ENCODE peak calls at places on chromosomes 2 and 18, in six cellular contexts. C is HFFc6; A is psoas muscle; G is activated CD8-positive, alpha-beta T cell treated with anti-CD3 and anti-CD28 coated beads for 36 hours; F is GM12864; I is neural crest cell. N is an unnamed sample.

GRCh38 chr2:241762933-241763369 is 13.7 kb upstream of the GAL3ST2 start:
- DNase-seq in C (no peak), A (peak; percentile 19), G (peak; percentile 77), F (no peak), I (no peak), N (no peak)

GRCh38 chr18:2199060-2199459 is 372.2 kb downstream of the METTL4 start:
- DNase-seq in C (no peak), A (no peak), G (no peak), F (no peak), I (no peak), N (no peak)

GRCh38 chr2:99066075-99066557 is 75.4 kb upstream of the C2orf15 start:
- DNase-seq in C (peak; percentile 57), A (no peak), G (no peak), F (peak; percentile 49), I (no peak), N (peak; percentile 38)

GRCh38 chr2:175030380-175031271 is 25.4 kb upstream of the CHN1 start:
- DNase-seq in C (peak; percentile 45), A (peak; percentile 53), G (peak; percentile 56), F (no peak), I (peak; percentile 38), N (no peak)

GRCh38 chr2:235142588-235142987 is 190.8 kb downstream of the SH3BP4 start:
- DNase-seq in C (no peak), A (no peak), G (no peak), F (no peak), I (no peak), N (no peak)

GRCh38 chr2:23653326-23653725 is 268.3 kb downstream of the KLHL29 start:
- DNase-seq in C (peak; percentile 50), A (no peak), G (no peak), F (no peak), I (no peak), N (no peak)

GRCh38 chr2:45905643-45905969 is 254.1 kb downstream of the PRKCE start:
- DNase-seq in C (no peak), A (no peak), G (no peak), F (no peak), I (no peak), N (no peak)

GRCh38 chr18:32429427-32429826 is 41.3 kb downstream of the GAREM1 start:
- DNase-seq in C (no peak), A (no peak), G (no peak), F (no peak), I (no peak), N (no peak)

GRCh38 chr18:68056936-68057335 is 540.4 kb upstream of the DSEL start:
- DNase-seq in C (no peak), A (no peak), G (no peak), F (no peak), I (no peak), N (no peak)

GRCh38 chr2:58971511-58971910 is 730.4 kb upstream of the FANCL start:
- DNase-seq in C (no peak), A (no peak), G (no peak), F (no peak), I (no peak), N (no peak)

GRCh38 chr2:235844561-235844960 is 323.6 kb downstream of the GBX2 start:
- DNase-seq in C (no peak), A (no peak), G (no peak), F (no peak), I (no peak), N (no peak)

GRCh38 chr18:22623513-22623912 is 205.8 kb upstream of the CTAGE1 start:
- DNase-seq in C (no peak), A (no peak), G (no peak), F (no peak), I (no peak), N (no peak)

GRCh38 chr2:174949988-174950687 is 55.0 kb downstream of the CHN1 start:
- DNase-seq in C (no peak), A (no peak), G (no peak), F (no peak), I (no peak), N (no peak)

GRCh38 chr2:36663851-36664715 is 32.4 kb upstream of the VIT start:
- DNase-seq in C (peak; percentile 81), A (no peak), G (peak; percentile 19), F (peak; percentile 16), I (no peak), N (peak; percentile 49)

GRCh38 chr2:67570626-67571025 is 173.5 kb downstream of the ETAA1 start:
- DNase-seq in C (no peak), A (no peak), G (no peak), F (no peak), I (no peak), N (no peak)

GRCh38 chr2:49332415-49332814 is 178.1 kb upstream of the FSHR start:
- DNase-seq in C (no peak), A (no peak), G (no peak), F (no peak), I (no peak), N (no peak)
- TF ChIP-seq CTCF in C (no peak), A (no peak), G (no peak), F (no peak), I (no peak), N (no peak)

GRCh38 chr2:116510117-116510671 is 1304.3 kb upstream of the DDX18 start:
- DNase-seq in C (no peak), A (no peak), G (no peak), F (no peak), I (peak; percentile 8), N (no peak)
- TF ChIP-seq CTCF in C (peak; percentile 34), A (no peak), G (no peak), F (peak; percentile 21), I (peak; percentile 73), N (peak; percentile 44)

DNA sequence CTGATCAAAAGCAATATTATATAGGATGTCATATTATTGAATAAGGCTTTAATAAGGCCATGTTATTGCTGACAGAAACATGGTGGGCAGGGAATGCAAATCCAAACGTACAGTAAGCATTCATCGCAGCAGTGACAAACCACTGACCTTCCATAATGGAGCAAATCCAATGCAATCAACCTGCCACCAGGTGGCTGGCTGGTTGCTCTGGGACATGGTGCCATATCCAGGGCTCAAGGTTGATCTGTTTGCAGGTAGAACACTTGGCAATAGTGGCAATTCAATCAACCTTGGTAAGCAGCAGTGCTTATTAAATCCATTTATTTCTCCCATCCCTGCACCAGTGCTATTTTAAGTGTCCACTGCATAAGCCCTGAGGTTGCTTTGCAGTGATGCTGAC is 75.4 kb downstream of the CERKL start:
- DNase-seq in C (no peak), A (no peak), G (peak; percentile 3), F (no peak), I (no peak), N (no peak)
- TF ChIP-seq CTCF in C (peak; percentile 47), A (no peak), G (no peak), F (peak; percentile 45), I (peak; percentile 37), N (no peak)

DNA sequence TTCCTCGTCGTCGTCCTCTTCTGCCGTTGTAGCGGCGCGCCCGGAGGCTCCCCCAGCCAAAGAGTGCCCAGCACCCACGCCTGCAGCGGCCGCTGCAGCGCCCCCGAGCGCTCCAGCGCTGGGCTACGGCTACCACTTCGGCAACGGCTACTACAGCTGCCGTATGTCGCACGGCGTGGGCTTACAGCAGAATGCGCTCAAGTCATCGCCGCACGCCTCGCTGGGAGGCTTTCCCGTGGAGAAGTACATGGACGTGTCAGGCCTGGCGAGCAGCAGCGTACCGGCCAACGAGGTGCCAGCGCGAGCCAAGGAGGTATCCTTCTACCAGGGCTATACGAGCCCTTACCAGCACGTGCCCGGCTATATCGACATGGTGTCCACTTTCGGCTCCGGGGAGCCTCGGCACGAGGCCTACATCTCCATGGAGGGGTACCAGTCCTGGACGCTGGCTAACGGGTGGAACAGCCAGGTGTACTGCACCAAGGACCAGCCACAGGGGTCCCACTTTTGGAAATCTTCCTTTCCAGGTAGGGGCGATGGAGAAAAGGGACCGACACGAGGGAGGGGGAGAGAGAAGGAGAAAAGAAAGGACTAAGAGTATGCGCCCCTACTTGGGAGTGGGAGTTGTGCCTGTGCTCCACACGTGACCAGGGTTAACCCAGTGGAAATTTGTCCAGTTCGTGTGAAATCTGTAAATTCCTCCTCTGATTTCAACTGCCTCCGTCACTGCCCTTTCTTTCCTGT is 796 bp downstream of the HOXD13 start:
- DNase-seq in C (no peak), A (no peak), G (no peak), F (no peak), I (no peak), N (no peak)
- TF ChIP-seq CTCF in C (peak; percentile 55), A (no peak), G (no peak), F (no peak), I (peak; percentile 4), N (no peak)

GRCh38 chr2:167406558-167406957 is 518.3 kb downstream of the XIRP2 start:
- DNase-seq in C (no peak), A (no peak), G (no peak), F (no peak), I (no peak), N (no peak)

GRCh38 chr2:167415068-167415467 is 526.8 kb downstream of the XIRP2 start:
- DNase-seq in C (no peak), A (no peak), G (no peak), F (no peak), I (no peak), N (no peak)

DNA sequence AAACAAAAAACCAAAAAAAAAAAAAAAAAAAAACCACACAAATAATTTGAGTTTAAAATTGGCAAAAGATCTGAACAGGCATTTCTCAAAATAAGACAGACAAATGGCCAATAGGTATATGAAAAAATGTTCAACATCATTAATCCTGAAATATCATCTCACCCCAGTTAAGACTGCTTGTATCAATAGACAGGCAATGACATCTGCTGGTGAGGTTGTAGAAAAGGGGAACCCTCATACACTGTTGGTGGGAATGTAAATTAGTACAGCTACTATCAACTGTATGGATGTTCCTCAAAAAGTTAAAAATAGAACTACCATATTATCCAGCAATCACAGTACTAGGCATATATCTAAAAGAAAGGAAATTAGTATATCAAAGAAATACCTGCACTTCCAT is 523.1 kb downstream of the XIRP2 start:
- DNase-seq in C (no peak), A (no peak), G (no peak), F (no peak), I (no peak), N (no peak)
- TF ChIP-seq CTCF in C (no peak), A (peak; percentile 17), G (no peak), F (no peak), I (no peak), N (no peak)

DNA sequence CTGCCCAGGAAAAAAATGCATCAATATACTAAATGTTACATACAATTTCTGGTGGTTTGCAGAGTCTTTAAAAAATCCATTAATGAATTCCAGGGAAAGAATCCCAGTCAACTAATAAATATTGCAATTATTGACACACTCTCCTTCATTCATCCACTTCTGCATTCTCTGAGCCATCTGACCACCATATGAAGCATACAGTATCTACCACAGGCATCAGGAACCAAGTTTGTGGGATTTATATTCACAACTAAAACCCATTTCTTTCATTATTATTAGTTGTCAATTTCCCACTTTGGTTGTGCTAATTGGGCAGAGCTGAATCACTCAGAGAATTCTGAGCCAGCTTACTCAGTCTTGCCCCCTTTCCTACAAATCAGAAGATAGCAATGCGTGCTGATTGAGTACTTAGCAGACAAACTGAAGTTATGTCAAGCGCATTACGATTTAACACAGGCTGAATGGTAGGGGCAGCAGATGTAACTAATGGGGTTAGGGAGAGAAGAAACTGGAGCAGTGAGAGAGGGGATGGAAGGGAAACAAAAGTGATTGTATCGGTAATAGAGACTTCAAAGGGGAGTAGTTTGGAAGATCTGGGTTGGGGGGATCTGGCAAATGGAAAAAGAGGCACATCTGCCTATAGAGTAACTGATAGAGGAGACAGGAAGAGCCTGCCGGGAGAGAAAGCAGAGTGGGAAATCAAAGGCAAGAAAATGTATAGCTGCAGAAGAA is 52.3 kb downstream of the ZEB2 start:
- DNase-seq in C (no peak), A (no peak), G (no peak), F (no peak), I (no peak), N (no peak)
- TF ChIP-seq CTCF in C (no peak), A (no peak), G (no peak), F (no peak), I (no peak), N (no peak)

GRCh38 chr2:72363406-72363805 is 215.7 kb upstream of the CYP26B1 start:
- DNase-seq in C (no peak), A (no peak), G (no peak), F (no peak), I (no peak), N (no peak)
- TF ChIP-seq CTCF in C (no peak), A (no peak), G (no peak), F (no peak), I (no peak), N (no peak)